ENCODE peak calls at places on chromosomes 2 and 18, in five cellular contexts. T is lower lobe of right lung; Y is CD8-positive, alpha-beta T cell; I is neural progenitor cell; E is tibial artery. D is an unnamed sample.

GRCh38 chr2:199804831-199805230 is 46.2 kb downstream of the FTCDNL1 start:
- DNase-seq in Y (no peak), E (no peak), T (no peak), I (peak; percentile 36), D (no peak)

GRCh38 chr2:193505620-193506019 is 1310.9 kb upstream of the TMEFF2 start:
- DNase-seq in T (no peak), I (no peak), E (no peak), Y (no peak), D (no peak)

GRCh38 chr18:25853716-25854465 is 236.5 kb downstream of the SS18 start:
- DNase-seq in Y (no peak), E (no peak), T (no peak), I (no peak), D (no peak)

GRCh38 chr2:27960237-27960912 is 69.8 kb downstream of the BABAM2 start:
- DNase-seq in Y (no peak), E (no peak), I (no peak), T (no peak), D (no peak)

GRCh38 chr2:69169990-69170389 is 157.0 kb downstream of the ANTXR1 start:
- DNase-seq in Y (no peak), I (no peak), T (no peak), E (no peak), D (no peak)

GRCh38 chr18:30358545-30358944 is 684.0 kb downstream of the DSC3 start:
- DNase-seq in T (no peak), E (no peak), Y (no peak), I (no peak), D (no peak)

GRCh38 chr2:121532347-121532766 is 1.7 kb downstream of the RNU4ATAC start:
- DNase-seq in T (no peak), I (no peak), E (no peak), Y (no peak), D (no peak)

GRCh38 chr2:239928457-239929350 is 96.4 kb downstream of the NDUFA10 start:
- DNase-seq in I (peak; percentile 56), T (peak; percentile 47), Y (no peak), E (no peak), D (no peak)

GRCh38 chr2:145380436-145381017 is 860.6 kb upstream of the ZEB2 start:
- DNase-seq in T (no peak), E (no peak), Y (no peak), I (no peak), D (no peak)

DNA sequence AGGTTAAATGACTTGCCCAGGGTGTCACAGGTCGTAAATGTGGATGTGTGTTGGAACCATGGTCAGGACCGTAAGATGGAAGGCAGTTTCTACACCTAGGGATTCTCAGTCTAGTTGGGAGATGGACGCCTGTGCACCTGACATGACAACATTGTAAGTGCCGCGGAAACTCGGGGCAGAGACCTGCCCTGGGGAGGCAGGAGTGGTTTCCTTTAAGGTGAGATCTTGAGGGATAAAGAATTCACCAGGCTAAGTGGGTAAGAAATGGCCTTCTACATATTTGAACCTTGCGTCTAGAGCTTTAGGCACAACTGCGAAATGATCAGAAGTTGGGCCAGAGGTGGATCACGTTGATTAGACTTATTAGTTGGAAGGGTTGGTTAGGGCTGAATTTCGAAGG is 1.6 kb downstream of the DGKD start:
- DNase-seq in E (no peak), T (no peak), Y (no peak), I (no peak), D (no peak)
- H3K4me3 ChIP-seq in E (no peak overlapping the region), T (peak overlapping the region; percentile 75), Y (peak overlapping the region; percentile 87), I (no peak overlapping the region), D (peak overlapping the region; percentile 83)

DNA sequence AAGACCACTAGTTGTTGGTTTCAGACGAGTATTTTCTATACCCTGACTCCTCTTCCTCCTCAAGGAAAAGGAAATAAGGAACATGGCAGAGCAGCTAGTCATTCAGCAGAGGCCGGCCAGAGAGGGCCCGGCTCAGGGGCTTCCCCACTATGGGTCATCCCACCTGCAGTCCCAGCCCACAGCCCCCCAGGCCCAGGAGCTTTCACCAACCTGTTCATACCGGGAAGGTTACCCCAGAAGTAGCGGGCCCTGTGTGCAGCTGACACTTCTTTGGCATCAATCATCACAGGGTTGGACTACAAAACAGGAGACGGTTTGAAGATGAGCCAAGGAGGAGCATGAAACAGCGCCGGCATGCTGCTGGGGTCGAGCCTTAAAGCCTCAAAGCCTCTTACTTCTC is 70.5 kb upstream of the POMC start:
- DNase-seq in T (no peak), Y (no peak), E (no peak), I (no peak), D (no peak)
- H3K36me3 ChIP-seq in T (peaks cover 99% of the 10 kb centered on the region), Y (peaks cover 92% of the 10 kb centered on the region), E (peaks cover 100% of the 10 kb centered on the region), I (no peaks in the 10 kb centered on the region), D (peaks cover 10% of the 10 kb centered on the region)

GRCh38 chr18:70296289-70296688 is 7.4 kb downstream of the SOCS6 start:
- DNase-seq in Y (no peak), I (peak; percentile 20), T (no peak), E (no peak), D (peak; percentile 47)

GRCh38 chr18:70295633-70296188 is 6.9 kb downstream of the SOCS6 start:
- DNase-seq in I (no peak), T (no peak), E (no peak), Y (no peak), D (no peak)

GRCh38 chr18:70294471-70295191 is 5.8 kb downstream of the SOCS6 start:
- DNase-seq in Y (no peak), I (peak; percentile 18), T (no peak), E (no peak), D (no peak)

GRCh38 chr18:70296781-70297180 is 7.9 kb downstream of the SOCS6 start:
- DNase-seq in Y (no peak), I (no peak), E (no peak), T (no peak), D (no peak)

DNA sequence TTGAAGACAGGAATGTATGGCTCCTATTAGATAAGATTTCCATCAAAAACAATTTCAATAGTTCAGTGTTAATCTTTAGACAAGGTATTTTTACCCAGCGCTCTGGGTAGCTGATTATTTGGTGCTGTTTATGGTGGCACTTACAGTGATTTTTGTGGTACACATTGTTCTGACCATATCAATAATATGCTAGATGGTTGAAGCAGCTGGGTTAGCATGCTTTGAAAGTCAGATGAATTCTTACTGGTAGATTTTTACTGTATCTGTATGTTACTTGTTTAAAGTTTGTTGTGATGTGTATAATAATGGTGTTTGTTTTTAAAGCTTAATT is 6.3 kb downstream of the SOCS6 start:
- DNase-seq in T (no peak), I (no peak), E (no peak), Y (no peak), D (no peak)
- H3K4me3 ChIP-seq in T (no peak overlapping the region), I (no peak overlapping the region), E (no peak overlapping the region), Y (no peak overlapping the region), D (no peak overlapping the region)

DNA sequence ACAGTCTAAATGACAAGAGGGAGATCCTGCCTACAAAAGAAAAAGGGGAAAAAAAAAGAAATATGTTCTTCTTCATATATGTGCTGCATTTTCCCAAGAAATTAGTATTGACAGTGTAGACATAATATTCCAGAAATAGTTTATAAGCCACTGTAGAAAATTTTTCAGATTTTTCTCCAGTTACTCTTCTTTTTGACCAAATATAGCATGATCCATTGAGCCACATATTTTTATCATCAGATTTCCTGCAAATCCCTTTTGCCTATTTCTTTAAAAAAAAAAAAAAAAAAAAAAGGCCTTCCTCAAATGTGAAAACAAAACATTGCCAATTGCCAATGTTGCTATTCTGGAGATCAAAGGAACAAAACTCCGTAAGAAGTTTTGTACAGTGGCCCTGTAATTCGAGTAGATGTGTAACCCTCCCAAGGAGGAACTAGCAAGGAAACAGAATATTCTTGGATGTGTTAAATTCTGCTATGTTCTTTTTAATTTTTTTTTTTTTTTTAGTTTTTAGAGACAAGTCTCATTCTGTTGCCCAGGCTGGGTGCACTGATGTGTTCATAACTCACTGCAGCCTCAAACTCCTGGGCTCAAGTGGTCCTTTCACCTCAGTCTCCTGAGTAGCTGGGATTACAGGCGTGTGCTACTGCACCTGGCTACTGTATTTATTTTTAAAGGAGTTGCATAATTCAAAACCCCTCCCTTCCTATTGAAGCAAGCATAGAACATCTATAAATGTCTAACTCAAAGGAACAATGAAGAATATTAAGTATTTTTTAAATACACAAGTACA is 12.5 kb upstream of the CABYR start:
- DNase-seq in I (no peak), E (no peak), T (no peak), Y (no peak), D (no peak)
- H3K36me3 ChIP-seq in I (no peaks in the 10 kb centered on the region), E (peaks cover 21% of the 10 kb centered on the region), T (peaks cover 52% of the 10 kb centered on the region), Y (peaks cover 40% of the 10 kb centered on the region), D (peaks cover 19% of the 10 kb centered on the region)

D was measured in heart right ventricle.